ENCODE peak calls at places on chromosomes 13 and 19, in six cellular contexts. T is choroid plexus epithelial cell, D is renal cortical epithelial cell, P is amniotic epithelial cell, W is upper lobe of left lung, B is T-helper 9 cell. U is an unnamed sample.

GRCh38 chr13:71801781-71802180 is 65.2 kb downstream of the DACH1 start:
- DNase-seq in T (no peak), D (no peak), P (no peak), W (no peak), B (no peak), U (no peak)

GRCh38 chr13:43285891-43286602 is 262.7 kb downstream of the DNAJC15 start:
- DNase-seq in T (peak), D (peak), P (no peak), W (no peak), B (no peak), U (no peak)

GRCh38 chr19:55340784-55341147 is 1.1 kb downstream of the KMT5C start:
- DNase-seq in T (no peak), D (no peak), P (no peak), W (peak), B (no peak), U (peak)

GRCh38 chr13:113620036-113620435 is 35.5 kb downstream of the TFDP1 start:
- DNase-seq in T (no peak), D (no peak), P (no peak), W (peak), B (no peak), U (no peak)

GRCh38 chr13:45207319-45207718 is 6.5 kb upstream of the KCTD4 start:
- DNase-seq in T (peak), D (no peak), P (no peak), W (no peak), B (no peak), U (no peak)

GRCh38 chr19:5147074-5147970 is 178.4 kb downstream of the KDM4B start:
- DNase-seq in T (no peak), D (no peak), P (no peak), W (peak), B (no peak), U (no peak)

GRCh38 chr13:71368301-71368700 is 498.7 kb downstream of the DACH1 start:
- DNase-seq in T (no peak), D (no peak), P (no peak), W (no peak), B (no peak), U (no peak)

GRCh38 chr19:14614099-14614412 is 31.2 kb downstream of the CLEC17A start:
- DNase-seq in T (no peak), D (no peak), P (no peak), W (no peak), B (no peak), U (no peak)

GRCh38 chr19:9528757-9529336 is 9.6 kb downstream of the ZNF426 start:
- DNase-seq in T (peak), D (no peak), P (peak), W (no peak), B (no peak), U (no peak)

GRCh38 chr13:76516013-76516412 is 370.2 kb downstream of the KCTD12 start:
- DNase-seq in T (peak), D (no peak), P (peak), W (no peak), B (no peak), U (no peak)

GRCh38 chr13:82688400-82688999 is 1193.8 kb downstream of the SLITRK1 start:
- DNase-seq in T (peak), D (peak), P (no peak), W (no peak), B (no peak), U (no peak)

GRCh38 chr13:40058757-40059236 is 403.3 kb downstream of the COG6 start:
- DNase-seq in T (peak), D (no peak), P (peak), W (no peak), B (no peak), U (no peak)

GRCh38 chr19:47157455-47158321 is 27.1 kb downstream of the SAE1 start:
- DNase-seq in T (peak), D (peak), P (peak), W (no peak), B (no peak), U (peak)

U was measured in HT-29.